ENCODE peak calls at places on chromosomes 6 and 20, in seven cellular contexts. One of them, this sample, is unnamed. For H3K27me3, the result is how much of the 10 kb centered on the place peaks cover.

GRCh38 chr6:90028995-90029635 is 134.8 kb downstream of the GJA10 start:
- DNase-seq in GM12878: no peak
- DNase-seq in mesendoderm: peak
- DNase-seq in vagina: no peak
- DNase-seq in left lung: no peak
- DNase-seq in bronchial epithelial cell: no peak
- DNase-seq in adipocyte: no peak
- DNase-seq in this sample: no peak

GRCh38 chr6:2744206-2744771 is 6.4 kb downstream of the MYLK4 start:
- DNase-seq in GM12878: no peak
- DNase-seq in adipocyte: no peak
- DNase-seq in bronchial epithelial cell: no peak
- DNase-seq in vagina: no peak
- DNase-seq in left lung: no peak
- DNase-seq in mesendoderm: no peak
- DNase-seq in this sample: no peak

GRCh38 chr20:19661717-19662637 is 96.1 kb upstream of the RIN2 start:
- DNase-seq in bronchial epithelial cell: peak
- DNase-seq in vagina: no peak
- DNase-seq in left lung: no peak
- DNase-seq in mesendoderm: peak
- DNase-seq in adipocyte: peak
- DNase-seq in GM12878: no peak
- DNase-seq in this sample: peak

GRCh38 chr6:53437557-53438202 is 88.9 kb upstream of the ELOVL5 start:
- DNase-seq in GM12878: peak
- DNase-seq in bronchial epithelial cell: peak
- DNase-seq in adipocyte: peak
- DNase-seq in vagina: no peak
- DNase-seq in left lung: no peak
- DNase-seq in mesendoderm: peak
- DNase-seq in this sample: peak

GRCh38 chr6:88709819-88710246 is 253.6 kb downstream of the RNGTT start:
- DNase-seq in bronchial epithelial cell: no peak
- DNase-seq in adipocyte: no peak
- DNase-seq in vagina: no peak
- DNase-seq in GM12878: no peak
- DNase-seq in mesendoderm: no peak
- DNase-seq in left lung: no peak
- DNase-seq in this sample: no peak

GRCh38 chr20:21104921-21105320 is 1.2 kb downstream of the LINC00237 start:
- DNase-seq in mesendoderm: no peak
- DNase-seq in left lung: no peak
- DNase-seq in bronchial epithelial cell: no peak
- DNase-seq in GM12878: no peak
- DNase-seq in adipocyte: no peak
- DNase-seq in vagina: no peak
- DNase-seq in this sample: no peak

GRCh38 chr6:24431045-24431451 is 28.3 kb downstream of the MRS2 start:
- DNase-seq in adipocyte: peak
- DNase-seq in GM12878: no peak
- DNase-seq in mesendoderm: peak
- DNase-seq in left lung: no peak
- DNase-seq in bronchial epithelial cell: peak
- DNase-seq in vagina: no peak
- DNase-seq in this sample: no peak

GRCh38 chr6:23218751-23219150 is 649.4 kb downstream of the HDGFL1 start:
- DNase-seq in mesendoderm: peak
- DNase-seq in left lung: no peak
- DNase-seq in adipocyte: no peak
- DNase-seq in bronchial epithelial cell: no peak
- DNase-seq in GM12878: no peak
- DNase-seq in vagina: no peak
- DNase-seq in this sample: no peak

GRCh38 chr20:19809487-19809886 is 51.4 kb downstream of the RIN2 start:
- DNase-seq in adipocyte: no peak
- DNase-seq in left lung: no peak
- DNase-seq in vagina: no peak
- DNase-seq in mesendoderm: no peak
- DNase-seq in GM12878: no peak
- DNase-seq in bronchial epithelial cell: no peak
- DNase-seq in this sample: no peak

GRCh38 chr20:57540889-57541288 is 15.9 kb upstream of the CTCFL start:
- DNase-seq in mesendoderm: no peak
- DNase-seq in GM12878: no peak
- DNase-seq in adipocyte: no peak
- DNase-seq in left lung: no peak
- DNase-seq in bronchial epithelial cell: no peak
- DNase-seq in vagina: no peak
- DNase-seq in this sample: no peak
- H3K27me3 ChIP-seq in mesendoderm: under half
- H3K27me3 ChIP-seq in GM12878: under half
- H3K27me3 ChIP-seq in adipocyte: half or more
- H3K27me3 ChIP-seq in left lung: under half
- H3K27me3 ChIP-seq in bronchial epithelial cell: under half
- H3K27me3 ChIP-seq in vagina: under half
- H3K27me3 ChIP-seq in this sample: under half

GRCh38 chr6:161374971-161375873 is 101.4 kb upstream of the AGPAT4 start:
- DNase-seq in bronchial epithelial cell: peak
- DNase-seq in adipocyte: no peak
- DNase-seq in GM12878: no peak
- DNase-seq in mesendoderm: peak
- DNase-seq in left lung: peak
- DNase-seq in vagina: no peak
- DNase-seq in this sample: peak
- H3K4me3 ChIP-seq in bronchial epithelial cell: peak
- H3K4me3 ChIP-seq in adipocyte: peak
- H3K4me3 ChIP-seq in GM12878: no peak
- H3K4me3 ChIP-seq in mesendoderm: no peak
- H3K4me3 ChIP-seq in left lung: no peak
- H3K4me3 ChIP-seq in vagina: no peak
- H3K4me3 ChIP-seq in this sample: no peak

GRCh38 chr6:50842861-50843384 is 24.3 kb downstream of the TFAP2B start:
- DNase-seq in adipocyte: no peak
- DNase-seq in mesendoderm: no peak
- DNase-seq in bronchial epithelial cell: no peak
- DNase-seq in vagina: no peak
- DNase-seq in GM12878: no peak
- DNase-seq in left lung: peak
- DNase-seq in this sample: no peak
- H3K27me3 ChIP-seq in adipocyte: half or more
- H3K27me3 ChIP-seq in mesendoderm: half or more
- H3K27me3 ChIP-seq in bronchial epithelial cell: under half
- H3K27me3 ChIP-seq in vagina: under half
- H3K27me3 ChIP-seq in GM12878: under half
- H3K27me3 ChIP-seq in left lung: half or more
- H3K27me3 ChIP-seq in this sample: under half

GRCh38 chr6:157464653-157465535 is 83.9 kb downstream of the ZDHHC14 start:
- DNase-seq in adipocyte: no peak
- DNase-seq in left lung: no peak
- DNase-seq in mesendoderm: no peak
- DNase-seq in bronchial epithelial cell: no peak
- DNase-seq in vagina: peak
- DNase-seq in GM12878: peak
- DNase-seq in this sample: no peak
- H3K4me3 ChIP-seq in adipocyte: no peak
- H3K4me3 ChIP-seq in left lung: no peak
- H3K4me3 ChIP-seq in mesendoderm: no peak
- H3K4me3 ChIP-seq in bronchial epithelial cell: no peak
- H3K4me3 ChIP-seq in vagina: no peak
- H3K4me3 ChIP-seq in GM12878: peak
- H3K4me3 ChIP-seq in this sample: no peak

GRCh38 chr6:145842693-145843546 is 28.3 kb upstream of the FBXO30 start:
- DNase-seq in left lung: no peak
- DNase-seq in adipocyte: peak
- DNase-seq in GM12878: no peak
- DNase-seq in mesendoderm: no peak
- DNase-seq in bronchial epithelial cell: no peak
- DNase-seq in vagina: no peak
- DNase-seq in this sample: no peak
- H3K27me3 ChIP-seq in left lung: under half
- H3K27me3 ChIP-seq in adipocyte: under half
- H3K27me3 ChIP-seq in GM12878: under half
- H3K27me3 ChIP-seq in mesendoderm: under half
- H3K27me3 ChIP-seq in bronchial epithelial cell: under half
- H3K27me3 ChIP-seq in vagina: under half
- H3K27me3 ChIP-seq in this sample: under half

GRCh38 chr20:59835448-59836395 is 97.7 kb downstream of the SYCP2 start:
- DNase-seq in bronchial epithelial cell: peak
- DNase-seq in left lung: no peak
- DNase-seq in vagina: no peak
- DNase-seq in GM12878: no peak
- DNase-seq in adipocyte: peak
- DNase-seq in mesendoderm: peak
- DNase-seq in this sample: peak
- H3K4me3 ChIP-seq in bronchial epithelial cell: peak
- H3K4me3 ChIP-seq in left lung: peak
- H3K4me3 ChIP-seq in vagina: peak
- H3K4me3 ChIP-seq in GM12878: no peak
- H3K4me3 ChIP-seq in adipocyte: no peak
- H3K4me3 ChIP-seq in mesendoderm: no peak
- H3K4me3 ChIP-seq in this sample: peak

GRCh38 chr6:26327450-26328264 is 37.3 kb upstream of the BTN3A2 start:
- DNase-seq in adipocyte: peak
- DNase-seq in left lung: no peak
- DNase-seq in bronchial epithelial cell: peak
- DNase-seq in vagina: no peak
- DNase-seq in mesendoderm: peak
- DNase-seq in GM12878: no peak
- DNase-seq in this sample: peak
- H3K27me3 ChIP-seq in adipocyte: under half
- H3K27me3 ChIP-seq in left lung: half or more
- H3K27me3 ChIP-seq in bronchial epithelial cell: under half
- H3K27me3 ChIP-seq in vagina: under half
- H3K27me3 ChIP-seq in mesendoderm: under half
- H3K27me3 ChIP-seq in GM12878: under half
- H3K27me3 ChIP-seq in this sample: under half

GRCh38 chr6:31792741-31793140 is 2.8 kb downstream of the VARS1 start:
- DNase-seq in left lung: peak
- DNase-seq in mesendoderm: no peak
- DNase-seq in bronchial epithelial cell: peak
- DNase-seq in adipocyte: no peak
- DNase-seq in vagina: no peak
- DNase-seq in GM12878: no peak
- DNase-seq in this sample: no peak
- H3K4me3 ChIP-seq in left lung: no peak
- H3K4me3 ChIP-seq in mesendoderm: no peak
- H3K4me3 ChIP-seq in bronchial epithelial cell: no peak
- H3K4me3 ChIP-seq in adipocyte: no peak
- H3K4me3 ChIP-seq in vagina: no peak
- H3K4me3 ChIP-seq in GM12878: no peak
- H3K4me3 ChIP-seq in this sample: no peak